ENCODE peak calls at places on chromosome 20, in nine cellular contexts. A, T, L, Y, X, O, E, F and M are unnamed samples.

GRCh38 chr20:33009214-33010132 is 2.0 kb downstream of the BPIFB2 start:
- DNase-seq in A (no peak), T (no peak), L (peak; percentile 44), Y (no peak), X (no peak), O (no peak), E (no peak), F (no peak), M (no peak)

GRCh38 chr20:23569570-23569969 is 1.3 kb upstream of the CST9L start:
- DNase-seq in A (no peak), T (no peak), L (no peak), Y (no peak), X (no peak), O (no peak), E (no peak), F (no peak), M (no peak)

GRCh38 chr20:21607971-21608735 is 94.3 kb upstream of the NKX2-2 start:
- DNase-seq in A (no peak), T (no peak), L (no peak), Y (no peak), X (no peak), O (no peak), E (no peak), F (peak; percentile 68), M (no peak)

GRCh38 chr20:31906001-31906400 is 35.6 kb downstream of the TTLL9 start:
- DNase-seq in A (no peak), T (no peak), L (no peak), Y (no peak), X (no peak), O (no peak), E (no peak), F (peak; percentile 32), M (no peak)

GRCh38 chr20:44428174-44429016 is 47.3 kb upstream of the TTPAL start:
- DNase-seq in A (no peak), T (no peak), L (peak; percentile 5), Y (no peak), X (no peak), O (no peak), E (no peak), F (no peak), M (no peak)

GRCh38 chr20:36121981-36122930 is 32.3 kb upstream of the EPB41L1 start:
- DNase-seq in A (no peak), T (peak; percentile 91), L (no peak), Y (no peak), X (no peak), O (no peak), E (no peak), F (no peak), M (no peak)

GRCh38 chr20:32523613-32524218 is 61.4 kb downstream of the NOL4L start:
- DNase-seq in A (no peak), T (no peak), L (no peak), Y (no peak), X (no peak), O (no peak), E (no peak), F (no peak), M (peak; percentile 40)

GRCh38 chr20:51494241-51495110 is 48.0 kb downstream of the NFATC2 start:
- DNase-seq in A (no peak), T (no peak), L (no peak), Y (no peak), X (no peak), O (no peak), E (no peak), F (no peak), M (no peak)

GRCh38 chr20:2429061-2429460 is 41.5 kb downstream of the SNRPB start:
- DNase-seq in A (no peak), T (no peak), L (no peak), Y (no peak), X (no peak), O (no peak), E (no peak), F (no peak), M (no peak)

GRCh38 chr20:51687071-51687470 is 81.1 kb downstream of the ATP9A start:
- DNase-seq in A (peak; percentile 67), T (no peak), L (no peak), Y (peak; percentile 69), X (peak; percentile 89), O (no peak), E (peak; percentile 75), F (no peak), M (no peak)

GRCh38 chr20:49418832-49419231 is 63.6 kb downstream of the KCNB1 start:
- DNase-seq in A (no peak), T (no peak), L (no peak), Y (no peak), X (no peak), O (no peak), E (no peak), F (no peak), M (no peak)

GRCh38 chr20:57092112-57092899 is 174.1 kb downstream of the BMP7 start:
- DNase-seq in A (peak; percentile 20), T (peak; percentile 35), L (peak; percentile 80), Y (no peak), X (peak; percentile 71), O (no peak), E (peak; percentile 24), F (peak; percentile 77), M (peak; percentile 85)

GRCh38 chr20:48912065-48912464 is 9.4 kb upstream of the ARFGEF2 start:
- DNase-seq in A (no peak), T (no peak), L (no peak), Y (no peak), X (no peak), O (no peak), E (no peak), F (no peak), M (peak; percentile 68)

GRCh38 chr20:44129996-44130718 is 56.8 kb downstream of the JPH2 start:
- DNase-seq in A (peak; percentile 20), T (no peak), L (no peak), Y (peak; percentile 53), X (no peak), O (no peak), E (no peak), F (peak; percentile 70), M (no peak)

GRCh38 chr20:34112600-34113061 is 588 bp upstream of the EIF2S2 start:
- DNase-seq in A (no peak), T (peak; percentile 36), L (no peak), Y (peak; percentile 22), X (peak; percentile 36), O (peak; percentile 7), E (peak; percentile 51), F (peak; percentile 71), M (peak; percentile 18)

GRCh38 chr20:22775671-22776139 is 191.3 kb upstream of the FOXA2 start:
- DNase-seq in A (peak; percentile 23), T (no peak), L (no peak), Y (peak; percentile 40), X (peak; percentile 86), O (no peak), E (peak; percentile 29), F (no peak), M (no peak)

DNA sequence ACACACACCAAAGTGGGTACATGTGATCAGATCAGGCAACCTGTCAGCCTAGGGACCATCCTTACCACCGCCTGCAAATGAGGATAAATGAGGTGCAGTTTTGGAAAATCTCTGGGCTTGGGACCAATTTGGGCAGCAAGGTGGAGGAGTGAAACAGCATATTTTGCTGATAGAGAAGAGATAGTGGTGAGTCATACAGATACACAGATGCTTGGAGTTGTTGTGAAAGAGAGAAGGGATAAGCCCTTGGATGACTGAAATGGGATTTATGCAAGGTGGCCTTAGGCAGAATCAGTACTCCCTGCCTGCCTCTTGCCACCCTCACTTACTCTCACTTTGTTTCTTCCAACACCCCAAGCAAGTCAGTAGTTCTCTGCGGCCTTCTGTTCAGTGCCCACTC is 34.7 kb downstream of the BMP2 start:
- DNase-seq in A (no peak), T (no peak), L (no peak), Y (no peak), X (no peak), O (no peak), E (no peak), F (no peak), M (no peak)
- TF ChIP-seq CTCF in A (no peak), T (no peak), L (no peak), Y (no peak), X (no peak), O (no peak), E (no peak), F (no peak), M (no peak)

GRCh38 chr20:46458891-46459750 is 52.7 kb upstream of the ELMO2 start:
- DNase-seq in A (no peak), T (peak; percentile 72), L (no peak), Y (no peak), X (no peak), O (no peak), E (peak; percentile 23), F (no peak), M (peak; percentile 88)
- TF ChIP-seq CTCF in A (no peak), T (no peak), L (no peak), Y (no peak), X (no peak), O (no peak), E (no peak), F (no peak), M (no peak)

GRCh38 chr20:39214778-39215177 is 252.6 kb downstream of the DHX35 start:
- DNase-seq in A (no peak), T (no peak), L (no peak), Y (no peak), X (no peak), O (no peak), E (no peak), F (no peak), M (peak; percentile 59)
- TF ChIP-seq CTCF in A (no peak), T (no peak), L (no peak), Y (no peak), X (no peak), O (no peak), E (no peak), F (no peak), M (no peak)

GRCh38 chr20:24998631-24999445 is 6.3 kb upstream of the APMAP start:
- DNase-seq in A (no peak), T (no peak), L (no peak), Y (no peak), X (no peak), O (no peak), E (no peak), F (peak; percentile 53), M (no peak)

GRCh38 chr20:25003002-25003401 is 10.5 kb upstream of the APMAP start:
- DNase-seq in A (no peak), T (no peak), L (no peak), Y (no peak), X (no peak), O (no peak), E (no peak), F (no peak), M (no peak)

GRCh38 chr20:24999568-24999967 is 7.0 kb upstream of the APMAP start:
- DNase-seq in A (no peak), T (no peak), L (no peak), Y (no peak), X (no peak), O (no peak), E (no peak), F (peak; percentile 28), M (no peak)

GRCh38 chr20:24998121-24998520 is 5.6 kb upstream of the APMAP start:
- DNase-seq in A (no peak), T (no peak), L (no peak), Y (no peak), X (no peak), O (no peak), E (no peak), F (peak; percentile 25), M (no peak)

DNA sequence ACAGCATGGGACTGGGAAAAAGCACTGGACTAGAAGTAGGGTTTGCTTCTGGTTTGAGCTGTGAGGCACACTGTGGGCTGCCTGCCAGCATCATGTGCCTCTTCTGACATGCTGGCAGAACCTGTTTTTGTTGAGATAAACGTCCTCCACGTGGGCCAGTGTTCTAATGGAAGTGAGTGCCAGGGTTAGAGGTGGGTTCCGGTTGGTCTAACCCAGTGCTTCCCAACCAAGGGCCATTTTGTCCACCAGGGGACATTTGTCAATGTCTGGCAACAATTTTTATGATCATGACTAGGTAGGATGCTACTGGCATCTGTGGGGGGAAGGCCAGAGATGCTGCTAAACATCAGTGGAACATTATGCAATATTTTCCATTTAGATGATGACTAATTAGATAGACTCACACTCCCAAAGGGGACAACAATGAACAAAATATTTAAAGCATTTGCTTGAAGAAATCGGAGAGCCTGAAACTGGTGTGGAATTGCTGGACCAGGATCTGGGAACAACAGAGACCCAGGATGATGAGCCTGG is 7.8 kb upstream of the APMAP start:
- DNase-seq in A (peak; percentile 10), T (peak; percentile 86), L (no peak), Y (peak; percentile 68), X (peak; percentile 24), O (peak; percentile 74), E (peak; percentile 25), F (peak; percentile 91), M (no peak)
- TF ChIP-seq CTCF in A (no peak), T (no peak), L (peak; percentile 13), Y (no peak), X (no peak), O (peak; percentile 49), E (peak; percentile 4), F (no peak), M (no peak)